ENCODE peak calls at places on chromosomes 5 and 9, in six cellular contexts. One of them, this sample, is unnamed.

GRCh38 chr5:18404039-18404438 is 769.8 kb downstream of the TAF11L14 start:
- DNase-seq in A172: no peak
- DNase-seq in fibroblast of the aortic adventitia: no peak
- DNase-seq in activated CD4-positive, alpha-beta T cell treated with anti-CD3 and anti-CD28 coated beads, Interleukin-2, amount 50 U/mL, for 1 hour: no peak
- DNase-seq in foreskin fibroblast: no peak
- DNase-seq in heart right ventricle: no peak
- DNase-seq in this sample: no peak

GRCh38 chr5:112995764-112996618 is 19.4 kb downstream of the DCP2 start:
- DNase-seq in A172: peak
- DNase-seq in fibroblast of the aortic adventitia: peak
- DNase-seq in activated CD4-positive, alpha-beta T cell treated with anti-CD3 and anti-CD28 coated beads, Interleukin-2, amount 50 U/mL, for 1 hour: peak
- DNase-seq in foreskin fibroblast: peak
- DNase-seq in heart right ventricle: peak
- DNase-seq in this sample: peak

GRCh38 chr5:14223372-14223771 is 80.2 kb downstream of the TRIO start:
- DNase-seq in A172: no peak
- DNase-seq in fibroblast of the aortic adventitia: no peak
- DNase-seq in activated CD4-positive, alpha-beta T cell treated with anti-CD3 and anti-CD28 coated beads, Interleukin-2, amount 50 U/mL, for 1 hour: no peak
- DNase-seq in foreskin fibroblast: no peak
- DNase-seq in heart right ventricle: no peak
- DNase-seq in this sample: no peak

GRCh38 chr5:107402881-107403280 is 267.9 kb downstream of the EFNA5 start:
- DNase-seq in A172: no peak
- DNase-seq in fibroblast of the aortic adventitia: no peak
- DNase-seq in activated CD4-positive, alpha-beta T cell treated with anti-CD3 and anti-CD28 coated beads, Interleukin-2, amount 50 U/mL, for 1 hour: no peak
- DNase-seq in foreskin fibroblast: no peak
- DNase-seq in heart right ventricle: no peak
- DNase-seq in this sample: peak

GRCh38 chr9:113541019-113541900 is 77.7 kb downstream of the RGS3 start:
- DNase-seq in A172: peak
- DNase-seq in fibroblast of the aortic adventitia: peak
- DNase-seq in activated CD4-positive, alpha-beta T cell treated with anti-CD3 and anti-CD28 coated beads, Interleukin-2, amount 50 U/mL, for 1 hour: no peak
- DNase-seq in foreskin fibroblast: no peak
- DNase-seq in heart right ventricle: peak
- DNase-seq in this sample: peak

GRCh38 chr5:172282277-172283019 is 1.1 kb downstream of the UBTD2 start:
- DNase-seq in A172: peak
- DNase-seq in fibroblast of the aortic adventitia: no peak
- DNase-seq in activated CD4-positive, alpha-beta T cell treated with anti-CD3 and anti-CD28 coated beads, Interleukin-2, amount 50 U/mL, for 1 hour: no peak
- DNase-seq in foreskin fibroblast: no peak
- DNase-seq in heart right ventricle: no peak
- DNase-seq in this sample: no peak

GRCh38 chr5:102916114-102916513 is 161.0 kb downstream of the PAM start:
- DNase-seq in A172: no peak
- DNase-seq in fibroblast of the aortic adventitia: peak
- DNase-seq in activated CD4-positive, alpha-beta T cell treated with anti-CD3 and anti-CD28 coated beads, Interleukin-2, amount 50 U/mL, for 1 hour: no peak
- DNase-seq in foreskin fibroblast: no peak
- DNase-seq in heart right ventricle: no peak
- DNase-seq in this sample: no peak

GRCh38 chr5:59810041-59810440 is 83.5 kb downstream of the PDE4D start:
- DNase-seq in A172: peak
- DNase-seq in fibroblast of the aortic adventitia: peak
- DNase-seq in activated CD4-positive, alpha-beta T cell treated with anti-CD3 and anti-CD28 coated beads, Interleukin-2, amount 50 U/mL, for 1 hour: peak
- DNase-seq in foreskin fibroblast: peak
- DNase-seq in heart right ventricle: peak
- DNase-seq in this sample: peak

GRCh38 chr9:14686168-14686567 is 7.1 kb downstream of the ZDHHC21 start:
- DNase-seq in A172: no peak
- DNase-seq in fibroblast of the aortic adventitia: no peak
- DNase-seq in activated CD4-positive, alpha-beta T cell treated with anti-CD3 and anti-CD28 coated beads, Interleukin-2, amount 50 U/mL, for 1 hour: no peak
- DNase-seq in foreskin fibroblast: no peak
- DNase-seq in heart right ventricle: no peak
- DNase-seq in this sample: no peak

This sample was measured in SJCRH30.